ENCODE peak calls at places on chromosomes 2 and 18, in six cellular contexts. A is WERI-Rb-1, E is choroid plexus epithelial cell, Q is T-helper 2 cell, P is caudate nucleus, O is heart right ventricle. C is an unnamed sample.

GRCh38 chr2:113138428-113139322 is 11.3 kb downstream of the IL1RN start:
- DNase-seq in A (peak), E (peak), Q (no peak), P (no peak), O (no peak), C (peak)

GRCh38 chr2:20072436-20073158 is 21.2 kb upstream of the LAPTM4A start:
- DNase-seq in A (no peak), E (no peak), Q (no peak), P (no peak), O (no peak), C (no peak)

GRCh38 chr2:209472386-209472832 is 48.6 kb downstream of the MAP2 start:
- DNase-seq in A (no peak), E (peak), Q (no peak), P (no peak), O (no peak), C (no peak)

GRCh38 chr2:162126145-162126926 is 25.7 kb downstream of the GCG start:
- DNase-seq in A (no peak), E (no peak), Q (no peak), P (no peak), O (no peak), C (no peak)

GRCh38 chr18:35335861-35336260 is 8.4 kb downstream of the ZNF24 start:
- DNase-seq in A (no peak), E (no peak), Q (no peak), P (no peak), O (no peak), C (no peak)

GRCh38 chr2:197799072-197799471 is 5.3 kb upstream of the PLCL1 start:
- DNase-seq in A (no peak), E (no peak), Q (no peak), P (no peak), O (no peak), C (no peak)

GRCh38 chr2:112917856-112918255 is 6.9 kb downstream of the IL37 start:
- DNase-seq in A (no peak), E (no peak), Q (no peak), P (no peak), O (no peak), C (no peak)

GRCh38 chr2:171432969-171433762 is 624 bp downstream of the METTL8 start:
- DNase-seq in A (peak), E (peak), Q (no peak), P (no peak), O (no peak), C (peak)

GRCh38 chr2:162688403-162688802 is 150.2 kb downstream of the KCNH7 start:
- DNase-seq in A (no peak), E (no peak), Q (no peak), P (no peak), O (no peak), C (no peak)

GRCh38 chr2:73962798-73963197 is 21.9 kb upstream of the TET3 start:
- DNase-seq in A (no peak), E (no peak), Q (no peak), P (no peak), O (no peak), C (no peak)

GRCh38 chr18:5937795-5938194 is 42.5 kb upstream of the TMEM200C start:
- DNase-seq in A (no peak), E (no peak), Q (no peak), P (no peak), O (no peak), C (no peak)

GRCh38 chr18:36330435-36331049 is 33.0 kb downstream of the FHOD3 start:
- DNase-seq in A (no peak), E (no peak), Q (no peak), P (no peak), O (no peak), C (peak)

GRCh38 chr2:66433945-66434678 is 813 bp upstream of the MEIS1 start:
- DNase-seq in A (peak), E (peak), Q (no peak), P (no peak), O (peak), C (peak)